ENCODE peak calls at places on chromosomes 4 and X, in eight cellular contexts. One of them, this sample, is unnamed.

GRCh38 chrX:3046253-3046909 is 5.1 kb downstream of the ARSF start:
- DNase-seq in HTR-8/SVneo: no peak
- DNase-seq in AG08396: no peak
- DNase-seq in NCI-H1105: no peak
- DNase-seq in pancreas: no peak
- DNase-seq in activated CD8-positive, alpha-beta memory T cell treated with anti-CD3 and anti-CD28 coated beads for 48 hours: no peak
- DNase-seq in stomach: no peak
- DNase-seq in nucleus accumbens: no peak
- DNase-seq in this sample: no peak

GRCh38 chr4:83074086-83074704 is 39.2 kb downstream of the COPS4 start:
- DNase-seq in HTR-8/SVneo: peak; percentile 33
- DNase-seq in AG08396: peak; percentile 59
- DNase-seq in NCI-H1105: no peak
- DNase-seq in pancreas: no peak
- DNase-seq in activated CD8-positive, alpha-beta memory T cell treated with anti-CD3 and anti-CD28 coated beads for 48 hours: peak; percentile 10
- DNase-seq in stomach: no peak
- DNase-seq in nucleus accumbens: no peak
- DNase-seq in this sample: no peak

GRCh38 chrX:119479845-119480244 is 11.6 kb downstream of the SLC25A5 start:
- DNase-seq in HTR-8/SVneo: no peak
- DNase-seq in AG08396: no peak
- DNase-seq in NCI-H1105: no peak
- DNase-seq in pancreas: no peak
- DNase-seq in activated CD8-positive, alpha-beta memory T cell treated with anti-CD3 and anti-CD28 coated beads for 48 hours: no peak
- DNase-seq in stomach: no peak
- DNase-seq in nucleus accumbens: no peak
- DNase-seq in this sample: peak; percentile 37

GRCh38 chr4:88320780-88321373 is 36.5 kb upstream of the PPM1K start:
- DNase-seq in HTR-8/SVneo: peak; percentile 19
- DNase-seq in AG08396: peak; percentile 11
- DNase-seq in NCI-H1105: no peak
- DNase-seq in pancreas: no peak
- DNase-seq in activated CD8-positive, alpha-beta memory T cell treated with anti-CD3 and anti-CD28 coated beads for 48 hours: no peak
- DNase-seq in stomach: peak; percentile 30
- DNase-seq in nucleus accumbens: no peak
- DNase-seq in this sample: no peak

GRCh38 chr4:1809754-1810502 is 16.8 kb downstream of the FGFR3 start:
- DNase-seq in HTR-8/SVneo: peak; percentile 89
- DNase-seq in AG08396: peak; percentile 93
- DNase-seq in NCI-H1105: no peak
- DNase-seq in pancreas: peak; percentile 82
- DNase-seq in activated CD8-positive, alpha-beta memory T cell treated with anti-CD3 and anti-CD28 coated beads for 48 hours: peak; percentile 67
- DNase-seq in stomach: peak; percentile 74
- DNase-seq in nucleus accumbens: peak; percentile 62
- DNase-seq in this sample: peak; percentile 93

GRCh38 chr4:79209822-79210635 is 115.8 kb downstream of the NAA11 start:
- DNase-seq in HTR-8/SVneo: no peak
- DNase-seq in AG08396: no peak
- DNase-seq in NCI-H1105: no peak
- DNase-seq in pancreas: no peak
- DNase-seq in activated CD8-positive, alpha-beta memory T cell treated with anti-CD3 and anti-CD28 coated beads for 48 hours: no peak
- DNase-seq in stomach: no peak
- DNase-seq in nucleus accumbens: no peak
- DNase-seq in this sample: peak; percentile 27

GRCh38 chr4:845233-845835 is 19.4 kb upstream of the CPLX1 start:
- DNase-seq in HTR-8/SVneo: no peak
- DNase-seq in AG08396: peak; percentile 72
- DNase-seq in NCI-H1105: no peak
- DNase-seq in pancreas: peak; percentile 14
- DNase-seq in activated CD8-positive, alpha-beta memory T cell treated with anti-CD3 and anti-CD28 coated beads for 48 hours: no peak
- DNase-seq in stomach: no peak
- DNase-seq in nucleus accumbens: no peak
- DNase-seq in this sample: no peak

GRCh38 chr4:84319124-84319523 is 180.0 kb downstream of the NKX6-1 start:
- DNase-seq in HTR-8/SVneo: no peak
- DNase-seq in AG08396: no peak
- DNase-seq in NCI-H1105: no peak
- DNase-seq in pancreas: no peak
- DNase-seq in activated CD8-positive, alpha-beta memory T cell treated with anti-CD3 and anti-CD28 coated beads for 48 hours: no peak
- DNase-seq in stomach: no peak
- DNase-seq in nucleus accumbens: no peak
- DNase-seq in this sample: no peak

GRCh38 chr4:121977251-121978168 is 25.6 kb upstream of the TRPC3 start:
- DNase-seq in HTR-8/SVneo: no peak
- DNase-seq in AG08396: peak; percentile 14
- DNase-seq in NCI-H1105: no peak
- DNase-seq in pancreas: no peak
- DNase-seq in activated CD8-positive, alpha-beta memory T cell treated with anti-CD3 and anti-CD28 coated beads for 48 hours: no peak
- DNase-seq in stomach: no peak
- DNase-seq in nucleus accumbens: no peak
- DNase-seq in this sample: no peak

GRCh38 chr4:156892695-156893211 is 78.8 kb downstream of the PDGFC start:
- DNase-seq in HTR-8/SVneo: peak; percentile 5
- DNase-seq in AG08396: no peak
- DNase-seq in NCI-H1105: no peak
- DNase-seq in pancreas: no peak
- DNase-seq in activated CD8-positive, alpha-beta memory T cell treated with anti-CD3 and anti-CD28 coated beads for 48 hours: no peak
- DNase-seq in stomach: no peak
- DNase-seq in nucleus accumbens: no peak
- DNase-seq in this sample: no peak

GRCh38 chr4:153683763-153684181 is 308 bp upstream of the TLR2 start:
- DNase-seq in HTR-8/SVneo: no peak
- DNase-seq in AG08396: no peak
- DNase-seq in NCI-H1105: no peak
- DNase-seq in pancreas: no peak
- DNase-seq in activated CD8-positive, alpha-beta memory T cell treated with anti-CD3 and anti-CD28 coated beads for 48 hours: no peak
- DNase-seq in stomach: no peak
- DNase-seq in nucleus accumbens: no peak
- DNase-seq in this sample: no peak

GRCh38 chr4:176778063-176778462 is 14.7 kb downstream of the VEGFC start:
- DNase-seq in HTR-8/SVneo: no peak
- DNase-seq in AG08396: no peak
- DNase-seq in NCI-H1105: no peak
- DNase-seq in pancreas: no peak
- DNase-seq in activated CD8-positive, alpha-beta memory T cell treated with anti-CD3 and anti-CD28 coated beads for 48 hours: no peak
- DNase-seq in stomach: no peak
- DNase-seq in nucleus accumbens: no peak
- DNase-seq in this sample: no peak

GRCh38 chr4:2096073-2096609 is 37.0 kb downstream of the NAT8L start:
- DNase-seq in HTR-8/SVneo: no peak
- DNase-seq in AG08396: no peak
- DNase-seq in NCI-H1105: no peak
- DNase-seq in pancreas: no peak
- DNase-seq in activated CD8-positive, alpha-beta memory T cell treated with anti-CD3 and anti-CD28 coated beads for 48 hours: no peak
- DNase-seq in stomach: no peak
- DNase-seq in nucleus accumbens: no peak
- DNase-seq in this sample: peak; percentile 53

GRCh38 chrX:78384486-78384885 is 57.1 kb upstream of the CYSLTR1 start:
- DNase-seq in HTR-8/SVneo: no peak
- DNase-seq in AG08396: no peak
- DNase-seq in NCI-H1105: no peak
- DNase-seq in pancreas: no peak
- DNase-seq in activated CD8-positive, alpha-beta memory T cell treated with anti-CD3 and anti-CD28 coated beads for 48 hours: no peak
- DNase-seq in stomach: no peak
- DNase-seq in nucleus accumbens: no peak
- DNase-seq in this sample: no peak

GRCh38 chrX:25191403-25191802 is 175.6 kb upstream of the ARX start:
- DNase-seq in HTR-8/SVneo: no peak
- DNase-seq in AG08396: no peak
- DNase-seq in NCI-H1105: no peak
- DNase-seq in pancreas: no peak
- DNase-seq in activated CD8-positive, alpha-beta memory T cell treated with anti-CD3 and anti-CD28 coated beads for 48 hours: no peak
- DNase-seq in stomach: no peak
- DNase-seq in nucleus accumbens: no peak
- DNase-seq in this sample: no peak

GRCh38 chrX:31591355-31591754 is 519.5 kb upstream of the FTHL17 start:
- DNase-seq in HTR-8/SVneo: no peak
- DNase-seq in AG08396: no peak
- DNase-seq in NCI-H1105: no peak
- DNase-seq in pancreas: no peak
- DNase-seq in activated CD8-positive, alpha-beta memory T cell treated with anti-CD3 and anti-CD28 coated beads for 48 hours: no peak
- DNase-seq in stomach: no peak
- DNase-seq in nucleus accumbens: no peak
- DNase-seq in this sample: no peak

GRCh38 chr4:14333616-14334015 is 668.7 kb upstream of the CPEB2 start:
- DNase-seq in HTR-8/SVneo: no peak
- DNase-seq in AG08396: no peak
- DNase-seq in NCI-H1105: no peak
- DNase-seq in pancreas: no peak
- DNase-seq in activated CD8-positive, alpha-beta memory T cell treated with anti-CD3 and anti-CD28 coated beads for 48 hours: no peak
- DNase-seq in stomach: no peak
- DNase-seq in nucleus accumbens: no peak
- DNase-seq in this sample: no peak

GRCh38 chr4:77434299-77435092 is 171.1 kb upstream of the CXCL13 start:
- DNase-seq in HTR-8/SVneo: no peak
- DNase-seq in AG08396: no peak
- DNase-seq in NCI-H1105: no peak
- DNase-seq in pancreas: no peak
- DNase-seq in activated CD8-positive, alpha-beta memory T cell treated with anti-CD3 and anti-CD28 coated beads for 48 hours: no peak
- DNase-seq in stomach: no peak
- DNase-seq in nucleus accumbens: no peak
- DNase-seq in this sample: no peak

GRCh38 chr4:88743696-88744095 is 46.1 kb upstream of the NAP1L5 start:
- DNase-seq in HTR-8/SVneo: no peak
- DNase-seq in AG08396: peak; percentile 37
- DNase-seq in NCI-H1105: no peak
- DNase-seq in pancreas: no peak
- DNase-seq in activated CD8-positive, alpha-beta memory T cell treated with anti-CD3 and anti-CD28 coated beads for 48 hours: no peak
- DNase-seq in stomach: no peak
- DNase-seq in nucleus accumbens: no peak
- DNase-seq in this sample: no peak

GRCh38 chr4:181416966-181417365 is 826.2 kb upstream of the TENM3 start:
- DNase-seq in HTR-8/SVneo: no peak
- DNase-seq in AG08396: no peak
- DNase-seq in NCI-H1105: no peak
- DNase-seq in pancreas: no peak
- DNase-seq in activated CD8-positive, alpha-beta memory T cell treated with anti-CD3 and anti-CD28 coated beads for 48 hours: no peak
- DNase-seq in stomach: no peak
- DNase-seq in nucleus accumbens: no peak
- DNase-seq in this sample: no peak